ENCODE peak calls at places on chromosomes 4 and X, in five cellular contexts. P is esophagus squamous epithelium, N is left ventricle myocardium inferior, E is OCI-LY7, I is endodermal cell. Z is an unnamed sample.

GRCh38 chrX:17768997-17769396 is 31.7 kb downstream of the SCML1 start:
- DNase-seq in E (no peak), P (no peak), I (no peak), N (no peak), Z (no peak)

GRCh38 chrX:107827852-107828251 is 2.2 kb downstream of the MID2 start:
- DNase-seq in P (no peak), E (no peak), N (no peak), I (no peak), Z (no peak)

GRCh38 chr4:3868146-3868840 is 102.1 kb downstream of the ADRA2C start:
- DNase-seq in P (no peak), N (peak), I (peak), E (no peak), Z (no peak)

GRCh38 chr4:5984843-5985242 is 33.4 kb downstream of the C4orf50 start:
- DNase-seq in I (no peak), P (no peak), E (no peak), N (no peak), Z (no peak)

GRCh38 chr4:152308925-152309324 is 227.0 kb downstream of the FBXW7 start:
- DNase-seq in E (no peak), P (no peak), I (no peak), N (no peak), Z (no peak)

GRCh38 chrX:31186693-31187338 is 115.0 kb upstream of the FTHL17 start:
- DNase-seq in P (no peak), I (no peak), N (no peak), E (no peak), Z (no peak)

GRCh38 chrX:18649498-18649951 is 22.4 kb downstream of the RS1 start:
- DNase-seq in I (peak), P (no peak), N (no peak), E (no peak), Z (no peak)

GRCh38 chr4:48018112-48018511 is 1.5 kb downstream of the NIPAL1 start:
- DNase-seq in P (no peak), E (no peak), N (no peak), I (no peak), Z (no peak)

GRCh38 chr4:190018201-190018920 is 8.7 kb downstream of the FRG2 start:
- DNase-seq in I (no peak), E (no peak), N (no peak), P (no peak), Z (no peak)

GRCh38 chr4:40722576-40723161 is 27.1 kb upstream of the NSUN7 start:
- DNase-seq in I (no peak), E (peak), P (peak), N (no peak), Z (no peak)

GRCh38 chr4:175930471-175930870 is 118.4 kb upstream of the GPM6A start:
- DNase-seq in I (no peak), N (no peak), E (no peak), P (no peak), Z (no peak)

GRCh38 chrX:63835361-63835760 is 50.3 kb upstream of the ARHGEF9 start:
- DNase-seq in I (no peak), E (no peak), N (no peak), P (no peak), Z (no peak)

GRCh38 chr4:57442834-57443291 is 332.7 kb upstream of the IGFBP7 start:
- DNase-seq in I (peak), E (peak), N (peak), P (no peak), Z (no peak)

GRCh38 chrX:77451041-77451440 is 3.9 kb downstream of the FGF16 start:
- DNase-seq in N (no peak), E (no peak), P (no peak), I (no peak), Z (no peak)

GRCh38 chrX:87900320-87900908 is 382.8 kb downstream of the KLHL4 start:
- DNase-seq in P (no peak), E (no peak), I (no peak), N (no peak), Z (no peak)

GRCh38 chrX:39532761-39533160 is 565.0 kb downstream of the BCOR start:
- DNase-seq in E (no peak), I (peak), N (no peak), P (no peak), Z (no peak)

GRCh38 chr4:153497091-153497531 is 31.0 kb downstream of the TMEM131L start:
- DNase-seq in N (no peak), I (peak), E (peak), P (no peak), Z (no peak)

GRCh38 chr4:88809561-88810219 is 112.1 kb upstream of the NAP1L5 start:
- DNase-seq in N (no peak), E (no peak), I (no peak), P (no peak), Z (peak)

GRCh38 chrX:10989386-10989785 is 121.7 kb upstream of the HCCS start:
- DNase-seq in N (no peak), I (peak), E (no peak), P (no peak), Z (no peak)

GRCh38 chrX:34880656-34881055 is 61.9 kb upstream of the FAM47B start:
- DNase-seq in P (no peak), E (no peak), I (no peak), N (no peak), Z (no peak)

GRCh38 chr4:122842392-122842791 is 15.8 kb downstream of the FGF2 start:
- DNase-seq in I (no peak), N (no peak), P (no peak), E (no peak), Z (no peak)
- H3K4me3 ChIP-seq in I (no peak), N (no peak), P (no peak), E (no peak), Z (no peak)

GRCh38 chr4:156576946-156577345 is 394.7 kb downstream of the PDGFC start:
- DNase-seq in N (no peak), I (no peak), P (no peak), E (no peak), Z (no peak)
- H3K4me3 ChIP-seq in N (no peak), I (no peak), P (no peak), E (no peak), Z (no peak)

GRCh38 chrX:151973851-151974335 is 583 bp downstream of the GABRE start:
- DNase-seq in N (peak), E (no peak), I (no peak), P (no peak), Z (no peak)
- H3K4me3 ChIP-seq in N (peak), E (no peak), I (peak), P (peak), Z (peak)

GRCh38 chrX:24877854-24878650 is 137.7 kb downstream of the ARX start:
- DNase-seq in I (no peak), E (no peak), N (no peak), P (no peak), Z (no peak)
- H3K4me3 ChIP-seq in I (no peak), E (no peak), N (no peak), P (no peak), Z (no peak)

GRCh38 chrX:151975736-151976275 is 1.3 kb upstream of the GABRE start:
- DNase-seq in N (no peak), P (no peak), E (no peak), I (no peak), Z (no peak)

GRCh38 chrX:151975228-151975593 is 735 bp upstream of the GABRE start:
- DNase-seq in N (no peak), I (no peak), E (no peak), P (no peak), Z (no peak)

GRCh38 chrX:151973262-151973661 is 1.2 kb downstream of the GABRE start:
- DNase-seq in P (no peak), N (no peak), I (peak), E (no peak), Z (no peak)

GRCh38 chrX:151977009-151977408 is 2.5 kb upstream of the GABRE start:
- DNase-seq in E (no peak), N (no peak), I (no peak), P (no peak), Z (no peak)

GRCh38 chrX:151974336-151975227 is at the start of gene GABRE:
- DNase-seq in I (peak), N (peak), P (no peak), E (no peak), Z (peak)
- H3K4me3 ChIP-seq in I (peak), N (peak), P (peak), E (no peak), Z (peak)

GRCh38 chr4:73248821-73249220 is 9.8 kb downstream of the ANKRD17 start:
- DNase-seq in E (no peak), P (no peak), N (no peak), I (no peak), Z (no peak)

GRCh38 chr4:73250642-73251041 is 8.0 kb downstream of the ANKRD17 start:
- DNase-seq in N (no peak), P (no peak), E (no peak), I (no peak), Z (no peak)

GRCh38 chr4:73248416-73248815 is 10.2 kb downstream of the ANKRD17 start:
- DNase-seq in P (no peak), N (no peak), I (no peak), E (no peak), Z (no peak)

GRCh38 chr4:73252001-73252400 is 6.6 kb downstream of the ANKRD17 start:
- DNase-seq in P (no peak), E (no peak), N (no peak), I (no peak), Z (no peak)

DNA sequence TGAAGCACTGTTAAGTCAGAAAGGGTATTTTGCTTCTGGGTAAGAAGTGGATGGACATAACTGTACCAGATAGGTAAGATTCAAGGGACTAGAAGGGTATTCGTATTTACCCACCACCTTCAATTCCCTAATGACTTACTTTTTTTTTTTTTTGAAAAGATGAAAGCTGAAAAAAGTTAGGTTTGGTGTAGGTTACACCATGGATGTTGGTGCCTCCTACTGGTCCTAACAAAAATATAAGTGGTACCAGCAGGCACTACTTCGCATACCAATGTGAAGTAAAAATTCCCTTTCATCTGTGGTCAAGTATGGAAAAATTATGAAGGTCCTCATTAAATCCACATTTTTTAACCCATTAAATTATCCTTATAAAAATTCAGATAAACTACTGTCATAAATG is 7.2 kb downstream of the ANKRD17 start:
- DNase-seq in I (no peak), E (no peak), N (no peak), P (no peak), Z (no peak)
- H3K4me3 ChIP-seq in I (no peak), E (no peak), N (no peak), P (no peak), Z (no peak)

GRCh38 chrX:147183161-147183560 is 368.6 kb upstream of the CXorf51A start:
- DNase-seq in I (no peak), N (no peak), E (no peak), P (no peak), Z (no peak)

DNA sequence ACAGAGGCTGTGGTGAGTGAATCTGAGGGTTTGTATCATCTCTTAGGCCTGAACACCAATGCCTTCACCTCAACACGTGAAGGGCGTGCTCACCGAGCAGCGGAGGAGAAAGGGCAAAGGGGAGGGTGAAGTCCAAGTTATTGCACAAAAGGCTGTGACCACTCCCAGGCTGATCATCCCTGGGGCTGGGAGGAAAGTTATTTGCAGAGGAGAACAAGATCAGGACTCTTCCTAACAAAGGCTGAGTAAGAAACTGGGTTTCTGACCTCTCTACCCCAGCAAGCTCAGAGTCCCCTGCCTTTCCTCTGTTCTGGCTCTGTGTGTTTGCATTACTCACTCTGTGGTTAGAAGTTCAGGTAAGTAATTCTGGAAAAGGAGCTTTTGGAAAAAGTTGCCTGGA is 366.3 kb upstream of the CXorf51A start:
- DNase-seq in N (no peak), I (no peak), P (no peak), E (no peak), Z (no peak)
- H3K4me3 ChIP-seq in N (no peak), I (no peak), P (no peak), E (no peak), Z (no peak)

GRCh38 chrX:131084145-131084544 is 26.0 kb downstream of the ARHGAP36 start:
- DNase-seq in I (no peak), N (no peak), P (no peak), E (no peak), Z (no peak)

GRCh38 chrX:131081772-131082755 is 23.9 kb downstream of the ARHGAP36 start:
- DNase-seq in I (peak), P (no peak), E (no peak), N (no peak), Z (no peak)

DNA sequence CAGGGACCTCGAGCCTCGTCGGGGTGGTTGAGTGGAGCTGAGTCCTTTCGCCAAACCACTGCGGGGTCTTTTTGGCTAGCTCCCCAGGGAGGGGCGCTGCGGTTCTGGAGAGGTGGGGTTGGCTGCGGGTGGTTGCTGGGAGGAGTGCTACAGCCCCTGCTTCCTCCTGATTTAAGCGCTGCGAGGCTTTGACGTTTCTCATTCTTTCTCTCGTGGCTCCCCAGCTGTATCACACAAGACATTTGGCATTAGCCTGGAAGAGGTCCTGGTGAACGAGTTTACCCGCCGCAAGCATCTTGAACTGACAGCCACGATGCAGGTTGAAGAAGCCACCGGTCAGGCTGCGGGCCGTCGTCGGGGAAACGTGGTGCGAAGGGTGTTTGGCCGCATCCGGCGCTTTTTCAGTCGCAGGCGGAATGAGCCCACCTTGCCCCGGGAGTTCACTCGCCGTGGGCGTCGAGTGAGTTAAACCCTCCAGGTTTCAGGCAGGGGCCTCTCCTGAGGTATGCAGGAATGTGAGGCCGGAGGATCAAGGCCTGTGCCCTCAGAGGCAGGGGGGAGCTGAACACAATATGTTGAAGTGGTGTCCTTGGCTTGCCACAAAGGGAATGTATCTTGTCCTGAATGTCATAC is 25.5 kb downstream of the ARHGAP36 start:
- DNase-seq in E (no peak), P (no peak), N (no peak), I (peak), Z (no peak)
- H3K4me3 ChIP-seq in E (no peak), P (no peak), N (no peak), I (peak), Z (no peak)

DNA sequence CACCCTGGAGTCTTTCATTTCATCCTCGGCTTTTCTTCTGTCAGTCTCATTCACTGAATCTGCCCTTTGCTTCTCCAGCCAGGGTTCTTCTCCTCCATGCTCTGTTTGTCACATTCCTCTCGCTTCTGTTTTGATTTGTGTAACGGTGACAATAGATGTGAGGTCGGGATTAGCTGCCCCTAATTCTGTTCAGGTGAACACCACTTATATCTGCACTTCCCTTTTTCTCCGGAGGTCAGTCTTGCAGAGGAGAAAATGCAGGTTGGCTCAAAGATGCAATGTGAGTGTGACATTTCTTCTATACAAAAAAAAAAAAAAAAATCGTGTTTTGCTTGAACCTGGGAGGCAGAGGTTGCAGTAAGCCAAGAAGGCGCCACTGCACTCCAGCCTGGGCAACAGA is 262.9 kb downstream of the ASMT start:
- DNase-seq in I (no peak), N (no peak), P (no peak), E (no peak), Z (no peak)
- H3K4me3 ChIP-seq in I (no peak), N (no peak), P (no peak), E (no peak), Z (no peak)